ENCODE peak calls at places on chromosomes 13 and 19, in eight cellular contexts. X is A549, J is ovary, Q is thyroid gland, C is uterus, K is breast epithelium, D is heart left ventricle, W is Peyer's patch. I is an unnamed sample.

GRCh38 chr13:113742445-113743120 is 16.4 kb upstream of the TMEM255B start:
- DNase-seq in X (no peak), J (no peak), Q (no peak), C (no peak), K (no peak), D (no peak), W (no peak), I (no peak)

GRCh38 chr13:21945195-21945594 is 274.3 kb downstream of the FGF9 start:
- DNase-seq in X (no peak), J (no peak), Q (no peak), C (no peak), K (no peak), D (no peak), W (no peak), I (no peak)

GRCh38 chr13:92232880-92233279 is 834.5 kb downstream of the GPC5 start:
- DNase-seq in X (no peak), J (no peak), Q (no peak), C (no peak), K (no peak), D (no peak), W (no peak), I (no peak)

GRCh38 chr19:48481846-48482639 is 12.9 kb downstream of the CYTH2 start:
- DNase-seq in X (no peak), J (no peak), Q (no peak), C (no peak), K (no peak), D (no peak), W (no peak), I (no peak)

GRCh38 chr19:17339088-17339741 is 1.9 kb downstream of the GTPBP3 start:
- DNase-seq in X (no peak), J (peak; percentile 62), Q (no peak), C (no peak), K (no peak), D (no peak), W (no peak), I (no peak)

GRCh38 chr13:86402500-86402899 is 603.3 kb upstream of the SLITRK6 start:
- DNase-seq in X (no peak), J (no peak), Q (no peak), C (no peak), K (no peak), D (no peak), W (no peak), I (no peak)

GRCh38 chr13:49421391-49421790 is 22.5 kb downstream of the CAB39L start:
- DNase-seq in X (no peak), J (no peak), Q (peak; percentile 13), C (no peak), K (no peak), D (no peak), W (no peak), I (no peak)

GRCh38 chr19:44113138-44113783 is at the start of gene ZNF225:
- DNase-seq in X (peak; percentile 97), J (peak; percentile 93), Q (peak; percentile 96), C (peak; percentile 95), K (peak; percentile 97), D (peak; percentile 96), W (peak; percentile 98), I (peak; percentile 98)

GRCh38 chr19:18782559-18783225 is 8.4 kb downstream of the COMP start:
- DNase-seq in X (no peak), J (no peak), Q (no peak), C (no peak), K (no peak), D (no peak), W (no peak), I (no peak)

GRCh38 chr13:79522583-79522982 is 41.6 kb downstream of the NDFIP2 start:
- DNase-seq in X (no peak), J (no peak), Q (no peak), C (no peak), K (no peak), D (no peak), W (no peak), I (no peak)

GRCh38 chr13:44819245-44819644 is 170.0 kb downstream of the NUFIP1 start:
- DNase-seq in X (peak; percentile 58), J (no peak), Q (no peak), C (no peak), K (no peak), D (no peak), W (no peak), I (no peak)

GRCh38 chr19:2016041-2016807 is 710 bp upstream of the BTBD2 start:
- DNase-seq in X (peak; percentile 68), J (peak; percentile 81), Q (peak; percentile 78), C (peak; percentile 83), K (peak; percentile 80), D (peak; percentile 89), W (peak; percentile 89), I (peak; percentile 93)

GRCh38 chr13:112891477-112892401 is 77.3 kb upstream of the MCF2L start:
- DNase-seq in X (no peak), J (no peak), Q (no peak), C (no peak), K (no peak), D (no peak), W (no peak), I (no peak)

GRCh38 chr19:17936379-17936778 is 3.6 kb downstream of the CCDC124 start:
- DNase-seq in X (no peak), J (no peak), Q (no peak), C (no peak), K (no peak), D (no peak), W (no peak), I (no peak)

GRCh38 chr19:42313096-42313839 is at the start of gene TMEM145:
- DNase-seq in X (peak; percentile 92), J (peak; percentile 65), Q (no peak), C (no peak), K (no peak), D (peak; percentile 52), W (no peak), I (no peak)

GRCh38 chr19:934197-934840 is 8.5 kb downstream of the ARID3A start:
- DNase-seq in X (no peak), J (peak; percentile 56), Q (no peak), C (no peak), K (no peak), D (no peak), W (no peak), I (no peak)

GRCh38 chr13:73101608-73102007 is 42.8 kb downstream of the KLF5 start:
- DNase-seq in X (no peak), J (no peak), Q (no peak), C (no peak), K (no peak), D (no peak), W (no peak), I (no peak)

GRCh38 chr19:15495151-15495550 is 13.2 kb upstream of the CYP4F22 start:
- DNase-seq in X (no peak), J (no peak), Q (no peak), C (no peak), K (no peak), D (no peak), W (no peak), I (no peak)

GRCh38 chr19:5691930-5692784 is 2.1 kb downstream of the RPL36 start:
- DNase-seq in X (no peak), J (no peak), Q (no peak), C (no peak), K (no peak), D (peak; percentile 35), W (no peak), I (peak; percentile 84)

GRCh38 chr19:29564574-29565005 is 38.8 kb downstream of the VSTM2B start:
- DNase-seq in X (no peak), J (no peak), Q (no peak), C (no peak), K (no peak), D (no peak), W (no peak), I (peak; percentile 56)

GRCh38 chr13:46211116-46211515 is 612 bp upstream of the LRRC63 start:
- DNase-seq in X (no peak), J (no peak), Q (no peak), C (no peak), K (no peak), D (no peak), W (no peak), I (no peak)

GRCh38 chr19:45931055-45931454 is 16.5 kb upstream of the NANOS2 start:
- DNase-seq in X (no peak), J (no peak), Q (no peak), C (no peak), K (no peak), D (no peak), W (no peak), I (no peak)
- TF ChIP-seq CTCF in X (no peak), J (no peak), Q (no peak), C (no peak), K (no peak), D (peak; percentile 10), W (no peak), I (no peak)

GRCh38 chr19:51394045-51394836 is 3.9 kb upstream of the C19orf84 start:
- DNase-seq in X (peak; percentile 99), J (peak; percentile 89), Q (peak; percentile 93), C (peak; percentile 88), K (peak; percentile 94), D (peak; percentile 95), W (peak; percentile 97), I (peak; percentile 96)
- TF ChIP-seq POLR2A in X (peak; percentile 59), J (no peak), Q (no peak), C (no peak), K (no peak), D (no peak), W (no peak), I (no peak)

DNA sequence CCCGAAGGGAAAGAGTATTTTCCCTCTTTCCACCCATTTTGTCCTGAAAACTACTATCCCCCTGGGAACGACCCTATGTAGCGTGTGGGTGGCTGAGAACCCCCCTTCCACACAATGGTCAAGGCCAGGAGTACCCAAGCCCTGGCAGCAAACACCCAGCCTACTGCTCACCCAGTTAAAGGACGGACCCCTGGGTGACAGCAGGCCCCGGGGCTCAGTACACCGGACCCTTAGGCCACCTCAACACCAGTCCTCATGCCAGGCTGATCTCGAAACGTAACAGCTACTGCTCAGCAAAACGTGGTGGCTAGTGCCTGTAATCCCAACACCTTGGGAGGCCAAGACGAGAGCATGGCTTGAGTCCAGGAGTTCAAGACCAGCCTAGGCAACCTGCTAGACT is 1.4 kb downstream of the ANKRD27 start:
- DNase-seq in X (no peak), J (no peak), Q (no peak), C (no peak), K (no peak), D (no peak), W (no peak), I (no peak)
- H3K4me3 ChIP-seq in X (no peak overlapping the region), J (no peak overlapping the region), Q (no peak overlapping the region), C (no peak overlapping the region), K (no peak overlapping the region), D (peak overlapping the region; percentile 99), W (peak overlapping the region; percentile 99), I (no peak overlapping the region)

GRCh38 chr13:30042272-30042671 is 191.9 kb upstream of the UBL3 start:
- DNase-seq in X (no peak), J (no peak), Q (no peak), C (no peak), K (no peak), D (no peak), W (no peak), I (no peak)

GRCh38 chr13:30037766-30038165 is 187.3 kb upstream of the UBL3 start:
- DNase-seq in X (no peak), J (no peak), Q (peak; percentile 18), C (no peak), K (no peak), D (no peak), W (no peak), I (no peak)

GRCh38 chr13:30039506-30039905 is 189.1 kb upstream of the UBL3 start:
- DNase-seq in X (no peak), J (no peak), Q (no peak), C (no peak), K (no peak), D (no peak), W (no peak), I (no peak)

GRCh38 chr13:30037306-30037705 is 186.9 kb upstream of the UBL3 start:
- DNase-seq in X (no peak), J (no peak), Q (peak; percentile 6), C (no peak), K (no peak), D (no peak), W (no peak), I (no peak)

GRCh38 chr13:30038884-30039283 is 188.5 kb upstream of the UBL3 start:
- DNase-seq in X (no peak), J (no peak), Q (no peak), C (peak; percentile 40), K (no peak), D (no peak), W (no peak), I (no peak)
- TF ChIP-seq CTCF in X (no peak), J (no peak), Q (no peak), C (no peak), K (no peak), D (no peak), W (no peak), I (no peak)

I was measured in lower leg skin.